ENCODE peak calls at places on chromosomes 6 and 20, in six cellular contexts. R, J, N, X, Q and L are unnamed samples.

GRCh38 chr6:22906091-22906549 is 336.8 kb downstream of the HDGFL1 start:
- DNase-seq in N (no peak), J (peak; percentile 7), Q (no peak), R (no peak), X (no peak), L (no peak)

GRCh38 chr20:9792674-9793073 is 46.2 kb downstream of the PAK5 start:
- DNase-seq in J (no peak), X (no peak), R (no peak), Q (no peak), N (no peak), L (no peak)

GRCh38 chr20:57502331-57502700 is 22.6 kb downstream of the CTCFL start:
- DNase-seq in Q (no peak), N (no peak), J (no peak), X (no peak), R (no peak), L (no peak)

GRCh38 chr6:118999494-118999893 is 64.5 kb upstream of the MCM9 start:
- DNase-seq in X (no peak), J (no peak), Q (no peak), N (no peak), R (no peak), L (no peak)

GRCh38 chr20:53660078-53660909 is 66.7 kb upstream of the ZNF217 start:
- DNase-seq in Q (peak; percentile 71), N (no peak), R (peak; percentile 22), J (no peak), X (no peak), L (no peak)

GRCh38 chr20:13552061-13552460 is 86.7 kb downstream of the TASP1 start:
- DNase-seq in Q (no peak), R (no peak), X (no peak), N (no peak), J (peak; percentile 2), L (no peak)

GRCh38 chr20:50634191-50634590 is 57.2 kb downstream of the RIPOR3 start:
- DNase-seq in R (no peak), X (no peak), N (no peak), Q (no peak), J (no peak), L (no peak)

GRCh38 chr6:30508890-30509736 is 19.8 kb downstream of the HLA-E start:
- DNase-seq in Q (no peak), R (no peak), N (no peak), J (no peak), X (no peak), L (no peak)

GRCh38 chr6:154738561-154738961 is 5.3 kb downstream of the SCAF8 start:
- DNase-seq in J (no peak), Q (no peak), N (no peak), R (no peak), X (no peak), L (no peak)

GRCh38 chr6:146990821-146991798 is 213.1 kb upstream of the STXBP5 start:
- DNase-seq in X (no peak), N (no peak), R (no peak), Q (no peak), J (peak; percentile 79), L (no peak)

GRCh38 chr6:105099371-105099770 is 80.4 kb downstream of the POPDC3 start:
- DNase-seq in R (no peak), Q (no peak), J (no peak), X (no peak), N (no peak), L (no peak)

GRCh38 chr6:154447929-154448328 is 62.6 kb downstream of the CNKSR3 start:
- DNase-seq in X (no peak), J (peak; percentile 45), R (no peak), N (peak; percentile 82), Q (no peak), L (no peak)